ENCODE peak calls at places on chromosomes 12 and 14, in six cellular contexts. One of them, this sample, is unnamed.

GRCh38 chr12:38555620-38556596 is 239.3 kb downstream of the ALG10B start:
- DNase-seq in CD4-positive, alpha-beta T cell: no peak
- DNase-seq in body of pancreas: no peak
- DNase-seq in Right ventricle myocardium inferior: no peak
- DNase-seq in natural killer cell: no peak
- DNase-seq in transverse colon: no peak
- DNase-seq in this sample: no peak

GRCh38 chr12:48779869-48780268 is 9.0 kb downstream of the ADCY6 start:
- DNase-seq in Right ventricle myocardium inferior: no peak
- DNase-seq in CD4-positive, alpha-beta T cell: no peak
- DNase-seq in transverse colon: no peak
- DNase-seq in body of pancreas: no peak
- DNase-seq in natural killer cell: no peak
- DNase-seq in this sample: no peak

GRCh38 chr12:80565276-80565675 is 121.2 kb downstream of the PTPRQ start:
- DNase-seq in body of pancreas: no peak
- DNase-seq in CD4-positive, alpha-beta T cell: no peak
- DNase-seq in natural killer cell: no peak
- DNase-seq in transverse colon: no peak
- DNase-seq in Right ventricle myocardium inferior: no peak
- DNase-seq in this sample: no peak

GRCh38 chr12:133130808-133131128 is 341 bp downstream of the ZNF10 start:
- DNase-seq in body of pancreas: peak; percentile 20
- DNase-seq in Right ventricle myocardium inferior: peak; percentile 74
- DNase-seq in natural killer cell: no peak
- DNase-seq in transverse colon: peak; percentile 45
- DNase-seq in CD4-positive, alpha-beta T cell: peak; percentile 12
- DNase-seq in this sample: peak; percentile 20

GRCh38 chr12:18706798-18707197 is 31.0 kb downstream of the PLCZ1 start:
- DNase-seq in CD4-positive, alpha-beta T cell: no peak
- DNase-seq in body of pancreas: no peak
- DNase-seq in natural killer cell: no peak
- DNase-seq in Right ventricle myocardium inferior: no peak
- DNase-seq in transverse colon: no peak
- DNase-seq in this sample: no peak

GRCh38 chr14:23177181-23177580 is 6.3 kb downstream of the SLC7A8 start:
- DNase-seq in transverse colon: peak; percentile 30
- DNase-seq in body of pancreas: peak; percentile 48
- DNase-seq in CD4-positive, alpha-beta T cell: no peak
- DNase-seq in Right ventricle myocardium inferior: no peak
- DNase-seq in natural killer cell: no peak
- DNase-seq in this sample: peak; percentile 53

GRCh38 chr12:70444903-70445302 is 78.8 kb downstream of the KCNMB4 start:
- DNase-seq in transverse colon: no peak
- DNase-seq in Right ventricle myocardium inferior: no peak
- DNase-seq in CD4-positive, alpha-beta T cell: no peak
- DNase-seq in natural killer cell: no peak
- DNase-seq in body of pancreas: no peak
- DNase-seq in this sample: no peak

GRCh38 chr14:96148631-96149030 is 56.0 kb upstream of the BDKRB2 start:
- DNase-seq in transverse colon: no peak
- DNase-seq in body of pancreas: peak; percentile 26
- DNase-seq in Right ventricle myocardium inferior: no peak
- DNase-seq in natural killer cell: no peak
- DNase-seq in CD4-positive, alpha-beta T cell: no peak
- DNase-seq in this sample: no peak

GRCh38 chr12:65696227-65696626 is 128.1 kb upstream of the HMGA2 start:
- DNase-seq in Right ventricle myocardium inferior: no peak
- DNase-seq in CD4-positive, alpha-beta T cell: no peak
- DNase-seq in transverse colon: no peak
- DNase-seq in body of pancreas: no peak
- DNase-seq in natural killer cell: no peak
- DNase-seq in this sample: no peak

GRCh38 chr12:53179694-53180269 is 740 bp upstream of the ZNF740 start:
- DNase-seq in CD4-positive, alpha-beta T cell: no peak
- DNase-seq in transverse colon: peak; percentile 45
- DNase-seq in natural killer cell: no peak
- DNase-seq in Right ventricle myocardium inferior: no peak
- DNase-seq in body of pancreas: no peak
- DNase-seq in this sample: no peak

GRCh38 chr14:97771340-97772045 is 974.3 kb downstream of the VRK1 start:
- DNase-seq in CD4-positive, alpha-beta T cell: no peak
- DNase-seq in natural killer cell: no peak
- DNase-seq in Right ventricle myocardium inferior: no peak
- DNase-seq in body of pancreas: peak; percentile 29
- DNase-seq in transverse colon: no peak
- DNase-seq in this sample: no peak

GRCh38 chr12:9707864-9708808 is 24.8 kb downstream of the CLECL1 start:
- DNase-seq in transverse colon: peak; percentile 62
- DNase-seq in CD4-positive, alpha-beta T cell: peak; percentile 52
- DNase-seq in Right ventricle myocardium inferior: no peak
- DNase-seq in natural killer cell: peak; percentile 56
- DNase-seq in body of pancreas: peak; percentile 51
- DNase-seq in this sample: peak; percentile 17

GRCh38 chr12:123896786-123897185 is 75.8 kb downstream of the CCDC92 start:
- DNase-seq in body of pancreas: no peak
- DNase-seq in natural killer cell: no peak
- DNase-seq in transverse colon: no peak
- DNase-seq in CD4-positive, alpha-beta T cell: no peak
- DNase-seq in Right ventricle myocardium inferior: no peak
- DNase-seq in this sample: no peak

GRCh38 chr12:103905730-103906349 is 24.4 kb upstream of the HSP90B1 start:
- DNase-seq in Right ventricle myocardium inferior: no peak
- DNase-seq in body of pancreas: no peak
- DNase-seq in CD4-positive, alpha-beta T cell: no peak
- DNase-seq in natural killer cell: no peak
- DNase-seq in transverse colon: no peak
- DNase-seq in this sample: no peak

GRCh38 chr12:73067616-73068015 is 795.4 kb downstream of the TRHDE start:
- DNase-seq in natural killer cell: no peak
- DNase-seq in CD4-positive, alpha-beta T cell: no peak
- DNase-seq in body of pancreas: no peak
- DNase-seq in transverse colon: no peak
- DNase-seq in Right ventricle myocardium inferior: no peak
- DNase-seq in this sample: no peak

GRCh38 chr12:44581642-44582242 is 294.4 kb downstream of the NELL2 start:
- DNase-seq in natural killer cell: no peak
- DNase-seq in Right ventricle myocardium inferior: no peak
- DNase-seq in CD4-positive, alpha-beta T cell: no peak
- DNase-seq in body of pancreas: no peak
- DNase-seq in transverse colon: no peak
- DNase-seq in this sample: no peak

GRCh38 chr14:22296722-22297121 is 292.3 kb downstream of the DAD1 start:
- DNase-seq in CD4-positive, alpha-beta T cell: no peak
- DNase-seq in transverse colon: no peak
- DNase-seq in Right ventricle myocardium inferior: no peak
- DNase-seq in body of pancreas: no peak
- DNase-seq in natural killer cell: no peak
- DNase-seq in this sample: no peak

GRCh38 chr12:107429006-107429698 is 256.4 kb upstream of the PWP1 start:
- DNase-seq in Right ventricle myocardium inferior: no peak
- DNase-seq in natural killer cell: no peak
- DNase-seq in CD4-positive, alpha-beta T cell: no peak
- DNase-seq in transverse colon: peak; percentile 27
- DNase-seq in body of pancreas: peak; percentile 54
- DNase-seq in this sample: peak; percentile 22

GRCh38 chr14:68762944-68763831 is 29.7 kb downstream of the ZFP36L1 start:
- DNase-seq in natural killer cell: no peak
- DNase-seq in body of pancreas: peak; percentile 93
- DNase-seq in Right ventricle myocardium inferior: peak; percentile 86
- DNase-seq in CD4-positive, alpha-beta T cell: no peak
- DNase-seq in transverse colon: no peak
- DNase-seq in this sample: no peak

GRCh38 chr12:57852620-57853509 is 6.3 kb upstream of the CTDSP2 start:
- DNase-seq in Right ventricle myocardium inferior: no peak
- DNase-seq in CD4-positive, alpha-beta T cell: no peak
- DNase-seq in body of pancreas: no peak
- DNase-seq in transverse colon: peak; percentile 19
- DNase-seq in natural killer cell: no peak
- DNase-seq in this sample: peak; percentile 51

GRCh38 chr12:57522019-57522886 is at the start of gene MBD6:
- DNase-seq in body of pancreas: peak; percentile 95
- DNase-seq in CD4-positive, alpha-beta T cell: peak; percentile 91
- DNase-seq in Right ventricle myocardium inferior: peak; percentile 94
- DNase-seq in transverse colon: peak; percentile 94
- DNase-seq in natural killer cell: peak; percentile 91
- DNase-seq in this sample: peak; percentile 93

GRCh38 chr14:31968107-31968810 is 108.8 kb upstream of the ARHGAP5 start:
- DNase-seq in transverse colon: no peak
- DNase-seq in body of pancreas: no peak
- DNase-seq in natural killer cell: no peak
- DNase-seq in CD4-positive, alpha-beta T cell: no peak
- DNase-seq in Right ventricle myocardium inferior: no peak
- DNase-seq in this sample: no peak

GRCh38 chr14:77607741-77608302 is 8.6 kb downstream of the SPTLC2 start:
- DNase-seq in Right ventricle myocardium inferior: peak; percentile 77
- DNase-seq in natural killer cell: peak; percentile 21
- DNase-seq in CD4-positive, alpha-beta T cell: no peak
- DNase-seq in transverse colon: no peak
- DNase-seq in body of pancreas: no peak
- DNase-seq in this sample: no peak

GRCh38 chr14:77421241-77421640 is 2.1 kb downstream of the NOXRED1 start:
- DNase-seq in CD4-positive, alpha-beta T cell: no peak
- DNase-seq in body of pancreas: no peak
- DNase-seq in transverse colon: no peak
- DNase-seq in Right ventricle myocardium inferior: no peak
- DNase-seq in natural killer cell: no peak
- DNase-seq in this sample: no peak

This sample was measured in prostate gland.